ENCODE peak calls at places on chromosome 7, in eight cellular contexts. H is transverse colon, V is stomach, Y is K562, Z is suprapubic skin, K is H1, F is sigmoid colon, J is SK-N-SH. L is an unnamed sample.

GRCh38 chr7:1920266-1920681 is 250.2 kb downstream of the ELFN1 start:
- DNase-seq in K (no peak), H (peak), Y (no peak), V (no peak), F (no peak), J (no peak), Z (no peak), L (no peak)

GRCh38 chr7:41294556-41295454 is 408.1 kb downstream of the INHBA start:
- DNase-seq in V (no peak), Y (no peak), Z (no peak), F (no peak), K (no peak), H (no peak), J (no peak), L (no peak)

GRCh38 chr7:114789942-114790341 is 132.0 kb upstream of the MDFIC start:
- DNase-seq in F (no peak), H (no peak), K (no peak), Y (no peak), Z (no peak), J (no peak), V (no peak), L (no peak)

GRCh38 chr7:14197280-14197679 is 207.8 kb upstream of the ETV1 start:
- DNase-seq in J (no peak), H (no peak), V (no peak), Z (no peak), K (no peak), F (no peak), Y (no peak), L (no peak)

GRCh38 chr7:50212666-50213621 is 91.6 kb upstream of the IKZF1 start:
- DNase-seq in H (no peak), K (no peak), F (no peak), V (no peak), Y (no peak), J (no peak), Z (no peak), L (peak)

GRCh38 chr7:128264477-128264876 is 23.4 kb downstream of the LEP start:
- DNase-seq in Z (peak), F (no peak), Y (no peak), V (peak), H (peak), K (no peak), J (no peak), L (no peak)

GRCh38 chr7:95342642-95343252 is 18.4 kb upstream of the PON1 start:
- DNase-seq in V (no peak), Z (no peak), H (no peak), K (no peak), F (no peak), J (no peak), Y (no peak), L (peak)

GRCh38 chr7:105664816-105665525 is 83.7 kb upstream of the EFCAB10 start:
- DNase-seq in K (no peak), V (no peak), Z (no peak), H (no peak), F (no peak), J (peak), Y (peak), L (no peak)

GRCh38 chr7:80611779-80612178 is 26.7 kb upstream of the CD36 start:
- DNase-seq in H (no peak), J (no peak), Y (no peak), V (peak), F (no peak), K (no peak), Z (no peak), L (no peak)

GRCh38 chr7:159049266-159050025 is 95.2 kb downstream of the VIPR2 start:
- DNase-seq in V (peak), Y (no peak), K (peak), Z (no peak), F (peak), J (no peak), H (no peak), L (peak)

GRCh38 chr7:63047061-63047460 is 951.6 kb upstream of the ZNF722 start:
- DNase-seq in J (no peak), Z (no peak), Y (no peak), F (no peak), K (no peak), H (no peak), V (no peak), L (no peak)

GRCh38 chr7:47513741-47514241 is 68.1 kb downstream of the TNS3 start:
- DNase-seq in V (no peak), Z (no peak), H (no peak), Y (no peak), F (peak), K (no peak), J (no peak), L (no peak)

GRCh38 chr7:47514818-47515217 is 67.1 kb downstream of the TNS3 start:
- DNase-seq in H (no peak), V (no peak), Y (no peak), J (no peak), F (no peak), K (no peak), Z (no peak), L (no peak)

GRCh38 chr7:47511698-47512370 is 70.1 kb downstream of the TNS3 start:
- DNase-seq in Z (no peak), F (no peak), V (no peak), J (no peak), Y (no peak), K (no peak), H (no peak), L (no peak)

GRCh38 chr7:47514367-47514766 is 67.5 kb downstream of the TNS3 start:
- DNase-seq in Z (no peak), F (no peak), K (no peak), V (no peak), Y (no peak), J (no peak), H (no peak), L (no peak)

GRCh38 chr7:47512481-47513176 is 69.3 kb downstream of the TNS3 start:
- DNase-seq in K (no peak), J (no peak), H (no peak), F (no peak), V (no peak), Z (no peak), Y (no peak), L (no peak)
- TF ChIP-seq POLR2AphosphoS5 in K (no peak), J (no peak), H (no peak), F (no peak), V (no peak), Z (no peak), Y (no peak), L (no peak)

GRCh38 chr7:131106681-131107342 is 220.9 kb upstream of the MKLN1 start:
- DNase-seq in Y (peak), J (peak), V (peak), Z (peak), K (peak), F (peak), H (peak), L (no peak)
- TF ChIP-seq EP300 in Y (no peak), J (no peak), V (no peak), Z (no peak), K (no peak), F (no peak), H (no peak), L (no peak)

DNA sequence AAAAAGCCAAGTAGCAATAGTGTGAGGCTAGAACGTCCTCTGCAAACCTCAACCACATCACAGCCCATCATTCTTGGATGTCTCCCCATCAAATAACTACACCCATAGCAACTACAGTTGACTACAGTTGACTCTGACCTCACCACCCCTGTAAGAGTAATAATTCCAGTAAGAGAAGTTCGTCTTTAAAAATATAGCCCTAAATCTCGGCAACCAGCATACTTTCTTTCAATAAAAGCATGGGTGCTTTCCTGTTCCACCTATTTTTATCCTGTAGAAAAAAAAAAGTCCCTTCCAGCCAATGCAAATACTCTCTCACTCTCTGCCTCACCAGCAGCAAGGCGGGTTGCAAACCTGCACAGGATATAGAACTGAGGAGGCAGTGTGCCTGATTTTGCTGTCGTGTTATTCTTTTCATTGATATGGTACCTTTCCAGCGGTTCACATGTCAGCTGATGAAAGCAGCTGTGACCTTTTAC is 187.5 kb upstream of the NFE2L3 start:
- DNase-seq in Z (no peak), J (no peak), Y (no peak), K (no peak), F (no peak), H (peak), V (peak), L (no peak)
- TF ChIP-seq POLR2AphosphoS5 in Z (no peak), J (no peak), Y (no peak), K (no peak), F (no peak), H (peak), V (no peak), L (no peak)

GRCh38 chr7:149566103-149566502 is 68.5 kb upstream of the ZNF746 start:
- DNase-seq in Y (no peak), F (no peak), Z (no peak), H (no peak), J (no peak), V (no peak), K (no peak), L (no peak)

GRCh38 chr7:149569726-149570422 is 72.3 kb upstream of the ZNF746 start:
- DNase-seq in V (no peak), F (no peak), H (no peak), J (no peak), Y (no peak), Z (no peak), K (peak), L (peak)

GRCh38 chr7:149568218-149568617 is 70.6 kb upstream of the ZNF746 start:
- DNase-seq in K (peak), F (no peak), V (no peak), Y (no peak), J (no peak), Z (no peak), H (no peak), L (peak)

GRCh38 chr7:149570784-149571183 is 73.2 kb upstream of the ZNF746 start:
- DNase-seq in J (no peak), F (no peak), K (peak), V (no peak), H (no peak), Y (no peak), Z (no peak), L (peak)

GRCh38 chr7:149569025-149569725 is 71.6 kb upstream of the ZNF746 start:
- DNase-seq in V (no peak), J (no peak), K (peak), Z (no peak), Y (no peak), F (no peak), H (no peak), L (peak)
- TF ChIP-seq EP300 in V (no peak), J (no peak), K (peak), Z (no peak), Y (no peak), F (no peak), H (no peak), L (no peak)